ENCODE peak calls at places on chromosomes 6 and 20, in five cellular contexts. Z is A549, O is foreskin fibroblast, B is colonic mucosa, C is NB4. J is an unnamed sample.

GRCh38 chr20:60249436-60249835 is 291.2 kb downstream of the CDH26 start:
- DNase-seq in B (no peak), Z (peak; percentile 60), O (peak; percentile 99), C (no peak), J (peak; percentile 84)

GRCh38 chr6:134216304-134217029 is 101.4 kb downstream of the SGK1 start:
- DNase-seq in B (no peak), Z (no peak), C (peak; percentile 52), O (no peak), J (no peak)

GRCh38 chr6:36033935-36034334 is 6.3 kb downstream of the MAPK14 start:
- DNase-seq in C (peak; percentile 59), B (no peak), Z (no peak), O (peak; percentile 24), J (no peak)

GRCh38 chr6:52271852-52272460 is 12.6 kb downstream of the MCM3 start:
- DNase-seq in O (no peak), Z (no peak), C (no peak), B (no peak), J (no peak)

GRCh38 chr20:43541214-43541613 is 17.6 kb upstream of the SGK2 start:
- DNase-seq in Z (no peak), O (peak; percentile 51), B (no peak), C (no peak), J (peak; percentile 11)

GRCh38 chr20:45329497-45330319 is 18.5 kb downstream of the SDC4 start:
- DNase-seq in O (no peak), C (no peak), B (no peak), Z (no peak), J (no peak)

GRCh38 chr6:161079566-161080262 is 88.1 kb downstream of the MAP3K4 start:
- DNase-seq in O (peak; percentile 72), B (no peak), C (no peak), Z (no peak), J (peak; percentile 49)

GRCh38 chr6:9914951-9915350 is 499.9 kb downstream of the TFAP2A start:
- DNase-seq in B (no peak), O (no peak), C (no peak), Z (no peak), J (no peak)

GRCh38 chr6:142411145-142411544 is 109.3 kb downstream of the ADGRG6 start:
- DNase-seq in B (no peak), Z (no peak), O (no peak), C (no peak), J (no peak)

DNA sequence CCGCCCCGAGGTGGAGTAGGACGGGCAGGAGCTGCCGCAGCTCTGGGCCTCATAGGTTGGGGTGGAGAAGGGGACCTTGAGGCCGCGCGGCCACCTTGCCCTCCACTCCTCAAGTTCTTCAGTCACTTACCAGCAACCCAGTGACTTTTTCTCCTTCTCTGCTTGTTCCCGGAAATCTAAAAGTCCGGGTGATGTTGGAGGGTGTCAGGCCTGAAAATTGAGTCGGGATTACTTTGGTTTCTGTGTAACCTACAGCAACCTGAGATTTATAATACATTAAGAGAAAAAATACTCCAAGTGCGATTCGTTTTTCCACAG is 338 bp downstream of the RWDD1 start:
- DNase-seq in B (no peak), C (no peak), Z (no peak), O (no peak), J (no peak)
- TF ChIP-seq CTCF in B (no peak), C (no peak), Z (no peak), O (no peak), J (no peak)

GRCh38 chr6:92810913-92811312 is 608.4 kb downstream of the EPHA7 start:
- DNase-seq in Z (no peak), B (no peak), C (peak; percentile 58), O (no peak), J (no peak)
- TF ChIP-seq CTCF in Z (no peak), B (peak; percentile 18), C (peak; percentile 73), O (peak; percentile 12), J (peak; percentile 5)

DNA sequence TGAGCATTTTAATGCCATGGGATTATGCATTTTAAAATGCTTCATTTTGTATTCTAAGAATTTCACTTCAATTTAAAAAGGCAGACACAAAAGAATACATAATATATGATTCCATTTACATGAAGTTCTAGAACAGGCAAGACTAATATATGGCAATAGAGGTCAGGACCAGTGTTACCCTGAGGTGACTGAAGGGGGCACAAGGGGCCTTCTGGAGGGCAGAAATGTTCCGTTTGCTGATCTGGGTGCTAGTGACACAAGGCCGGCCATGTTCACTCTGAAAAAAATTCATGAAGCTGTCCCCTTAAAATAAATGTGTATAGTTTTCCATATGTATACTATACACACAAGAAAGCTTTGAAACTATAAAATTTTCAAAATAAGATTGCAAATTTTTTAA is 28.5 kb downstream of the TASP1 start:
- DNase-seq in Z (no peak), B (no peak), C (peak; percentile 57), O (no peak), J (no peak)
- TF ChIP-seq CTCF in Z (no peak), B (no peak), C (peak; percentile 52), O (no peak), J (no peak)

GRCh38 chr6:57217270-57217669 is 4.8 kb downstream of the RAB23 start:
- DNase-seq in O (no peak), B (no peak), Z (no peak), C (no peak), J (no peak)

GRCh38 chr6:57221191-57221935 is 744 bp downstream of the RAB23 start:
- DNase-seq in O (peak; percentile 56), B (peak; percentile 80), Z (peak; percentile 28), C (peak; percentile 89), J (no peak)

GRCh38 chr6:57215260-57215659 is 6.8 kb downstream of the RAB23 start:
- DNase-seq in O (no peak), C (no peak), Z (no peak), B (no peak), J (no peak)

GRCh38 chr6:57220083-57220703 is 1.9 kb downstream of the RAB23 start:
- DNase-seq in O (no peak), C (no peak), B (no peak), Z (no peak), J (no peak)

DNA sequence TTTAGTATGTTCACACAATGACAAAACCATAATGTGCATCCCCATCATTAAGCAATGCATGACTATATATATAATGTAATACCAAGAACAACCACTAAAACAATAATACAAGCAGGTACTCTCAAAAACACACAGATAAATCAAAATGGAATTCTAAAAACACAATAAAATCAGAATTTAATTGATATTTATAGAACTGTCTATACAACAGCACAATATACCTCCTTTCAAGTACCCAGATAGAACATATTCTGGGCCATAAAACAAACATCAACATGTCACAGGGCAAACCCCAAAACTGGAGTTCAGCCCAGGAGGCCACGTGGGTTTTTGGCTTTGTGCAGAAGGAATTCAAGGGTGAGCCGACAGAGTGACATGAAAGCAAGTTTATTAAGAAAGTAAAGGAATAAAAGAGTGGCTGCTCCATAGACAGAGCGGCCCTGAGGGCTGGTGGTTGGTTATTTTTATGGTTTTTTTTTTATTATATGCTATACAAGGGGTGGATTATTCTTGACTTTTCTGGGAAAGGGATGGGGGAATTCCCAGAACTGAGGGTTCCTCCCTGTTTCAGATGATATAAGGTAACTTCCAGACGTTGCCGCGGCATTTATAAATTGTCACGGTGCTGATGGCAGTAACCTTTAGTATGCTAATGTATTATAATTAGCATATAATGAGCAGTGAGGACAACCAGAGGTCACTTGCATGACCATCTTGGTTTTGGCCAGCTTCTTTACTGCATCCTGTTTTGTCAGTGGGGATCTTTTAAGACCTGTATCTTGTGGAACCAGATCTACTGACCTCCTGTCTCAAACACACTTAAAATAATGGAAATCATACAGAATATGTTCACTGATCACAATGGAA is 5.6 kb downstream of the RAB23 start:
- DNase-seq in C (no peak), Z (no peak), O (no peak), B (peak; percentile 36), J (no peak)
- TF ChIP-seq CTCF in C (no peak), Z (no peak), O (no peak), B (peak; percentile 22), J (no peak)

GRCh38 chr20:34676642-34677373 is at the start of gene PIGU:
- DNase-seq in O (peak; percentile 94), Z (peak; percentile 91), C (peak; percentile 99), B (peak; percentile 97), J (peak; percentile 62)
- TF ChIP-seq CTCF in O (no peak), Z (no peak), C (no peak), B (no peak), J (no peak)

GRCh38 chr6:68615965-68616364 is 19.1 kb upstream of the ADGRB3 start:
- DNase-seq in B (no peak), C (no peak), O (no peak), Z (no peak), J (no peak)
- TF ChIP-seq CTCF in B (no peak), C (no peak), O (no peak), Z (no peak), J (no peak)

DNA sequence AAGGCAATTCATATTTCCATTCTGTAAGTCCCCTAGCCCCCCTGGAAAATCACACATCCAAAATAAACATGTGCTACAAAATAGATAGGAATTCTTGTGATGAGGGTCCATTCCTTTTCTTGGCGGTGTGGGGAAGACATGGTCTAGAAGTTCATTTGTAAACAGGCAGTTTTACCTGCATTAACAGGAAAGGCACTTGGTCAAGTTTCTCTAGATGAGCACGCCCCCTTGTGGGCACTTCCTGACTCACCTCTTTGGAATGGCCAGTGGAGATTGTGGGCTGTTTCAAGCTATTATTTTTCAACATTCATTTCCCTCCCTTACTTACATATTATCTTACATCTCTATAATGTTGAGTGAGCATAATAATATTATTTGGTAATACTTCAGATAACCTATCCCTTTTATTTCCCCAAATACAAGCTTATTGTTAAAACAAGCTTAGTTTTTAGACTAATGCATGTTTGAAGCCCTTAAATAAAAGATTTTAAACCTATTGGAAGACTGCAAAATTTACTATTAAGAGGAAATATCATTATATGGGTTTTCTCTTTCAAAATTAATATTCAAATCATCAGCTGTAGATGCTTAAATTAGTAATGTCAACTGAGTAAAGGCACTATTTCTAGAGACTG is 92.1 kb downstream of the TASP1 start:
- DNase-seq in B (peak; percentile 86), C (peak; percentile 73), O (peak; percentile 58), Z (peak; percentile 51), J (peak; percentile 37)
- TF ChIP-seq CTCF in B (peak; percentile 76), C (peak; percentile 92), O (peak; percentile 73), Z (peak; percentile 98), J (peak; percentile 75)

DNA sequence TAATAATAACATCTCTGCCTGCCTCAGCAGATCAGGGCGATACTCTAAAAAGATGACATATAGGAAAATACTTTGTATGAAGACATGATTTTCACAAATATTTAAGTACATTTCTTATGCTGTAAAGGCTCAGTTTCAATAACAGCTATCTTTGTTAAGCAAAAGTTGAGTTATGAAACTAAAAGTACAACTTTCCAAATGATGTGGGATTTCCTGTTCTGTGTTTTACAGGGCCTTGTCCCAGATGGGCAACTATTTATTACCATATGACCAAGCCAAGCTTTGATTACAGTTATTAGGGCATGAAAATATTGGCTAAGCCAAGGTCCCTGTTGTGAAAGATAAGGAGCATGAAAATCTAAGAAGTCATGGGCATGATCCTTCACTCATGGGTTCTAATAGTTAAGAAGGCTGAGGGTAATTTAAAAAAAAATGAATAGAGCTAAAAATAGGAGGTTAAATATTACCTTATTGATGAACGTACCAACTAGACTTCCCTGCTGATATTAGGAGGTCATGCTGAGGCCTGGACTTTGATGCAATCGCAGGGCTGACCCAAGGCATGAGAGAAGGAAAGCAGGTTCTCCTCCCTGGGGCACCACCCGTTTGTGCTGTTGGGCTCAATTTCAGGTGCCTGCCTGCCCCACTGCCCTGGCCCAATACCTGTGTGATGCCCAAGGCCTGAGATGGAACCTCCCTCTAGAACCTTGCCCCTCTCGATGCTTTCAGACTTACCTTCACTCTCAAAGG is 294.4 kb upstream of the PRDM1 start:
- DNase-seq in O (no peak), B (no peak), C (peak; percentile 21), Z (no peak), J (no peak)
- TF ChIP-seq CTCF in O (no peak), B (no peak), C (no peak), Z (no peak), J (no peak)

J was measured in AG09309.